ENCODE peak calls at places on chromosomes 12 and 14, in seven cellular contexts. One of them, this sample, is unnamed.

GRCh38 chr14:32121948-32122347 is 44.8 kb downstream of the ARHGAP5 start:
- DNase-seq in GM10248: no peak
- DNase-seq in upper lobe of left lung: no peak
- DNase-seq in hepatocyte: no peak
- DNase-seq in astrocyte of the cerebellum: no peak
- DNase-seq in fibroblast of the aortic adventitia: peak
- DNase-seq in foreskin keratinocyte: no peak
- DNase-seq in this sample: no peak

GRCh38 chr12:45192041-45192695 is 23.7 kb upstream of the ANO6 start:
- DNase-seq in GM10248: peak
- DNase-seq in upper lobe of left lung: no peak
- DNase-seq in hepatocyte: peak
- DNase-seq in astrocyte of the cerebellum: peak
- DNase-seq in fibroblast of the aortic adventitia: peak
- DNase-seq in foreskin keratinocyte: no peak
- DNase-seq in this sample: no peak

GRCh38 chr14:40133484-40133883 is 701.3 kb upstream of the FBXO33 start:
- DNase-seq in GM10248: no peak
- DNase-seq in upper lobe of left lung: no peak
- DNase-seq in hepatocyte: no peak
- DNase-seq in astrocyte of the cerebellum: no peak
- DNase-seq in fibroblast of the aortic adventitia: no peak
- DNase-seq in foreskin keratinocyte: no peak
- DNase-seq in this sample: no peak

GRCh38 chr12:78797201-78797931 is 67.2 kb upstream of the SYT1 start:
- DNase-seq in GM10248: no peak
- DNase-seq in upper lobe of left lung: no peak
- DNase-seq in hepatocyte: no peak
- DNase-seq in astrocyte of the cerebellum: peak
- DNase-seq in fibroblast of the aortic adventitia: peak
- DNase-seq in foreskin keratinocyte: peak
- DNase-seq in this sample: no peak

GRCh38 chr14:77989441-77989891 is 180.7 kb upstream of the NRXN3 start:
- DNase-seq in GM10248: no peak
- DNase-seq in upper lobe of left lung: no peak
- DNase-seq in hepatocyte: no peak
- DNase-seq in astrocyte of the cerebellum: no peak
- DNase-seq in fibroblast of the aortic adventitia: no peak
- DNase-seq in foreskin keratinocyte: no peak
- DNase-seq in this sample: no peak

GRCh38 chr12:123431951-123432886 is 4.3 kb downstream of the RILPL2 start:
- DNase-seq in GM10248: no peak
- DNase-seq in upper lobe of left lung: peak
- DNase-seq in hepatocyte: no peak
- DNase-seq in astrocyte of the cerebellum: no peak
- DNase-seq in fibroblast of the aortic adventitia: no peak
- DNase-seq in foreskin keratinocyte: peak
- DNase-seq in this sample: no peak

GRCh38 chr12:118355838-118356237 is 16.9 kb downstream of the TAOK3 start:
- DNase-seq in GM10248: no peak
- DNase-seq in upper lobe of left lung: no peak
- DNase-seq in hepatocyte: no peak
- DNase-seq in astrocyte of the cerebellum: no peak
- DNase-seq in fibroblast of the aortic adventitia: no peak
- DNase-seq in foreskin keratinocyte: no peak
- DNase-seq in this sample: no peak

GRCh38 chr12:46088040-46088439 is 97.7 kb upstream of the SCAF11 start:
- DNase-seq in GM10248: no peak
- DNase-seq in upper lobe of left lung: no peak
- DNase-seq in hepatocyte: no peak
- DNase-seq in astrocyte of the cerebellum: no peak
- DNase-seq in fibroblast of the aortic adventitia: no peak
- DNase-seq in foreskin keratinocyte: no peak
- DNase-seq in this sample: no peak

GRCh38 chr12:15116073-15116472 is 105.1 kb downstream of the RERG start:
- DNase-seq in GM10248: no peak
- DNase-seq in upper lobe of left lung: no peak
- DNase-seq in hepatocyte: peak
- DNase-seq in astrocyte of the cerebellum: peak
- DNase-seq in fibroblast of the aortic adventitia: no peak
- DNase-seq in foreskin keratinocyte: no peak
- DNase-seq in this sample: no peak

GRCh38 chr12:121964813-121965643 is 46.6 kb downstream of the CFAP251 start:
- DNase-seq in GM10248: no peak
- DNase-seq in upper lobe of left lung: no peak
- DNase-seq in hepatocyte: no peak
- DNase-seq in astrocyte of the cerebellum: no peak
- DNase-seq in fibroblast of the aortic adventitia: peak
- DNase-seq in foreskin keratinocyte: peak
- DNase-seq in this sample: no peak

GRCh38 chr12:15526033-15526432 is 203.7 kb downstream of the PTPRO start:
- DNase-seq in GM10248: peak
- DNase-seq in upper lobe of left lung: no peak
- DNase-seq in hepatocyte: no peak
- DNase-seq in astrocyte of the cerebellum: no peak
- DNase-seq in fibroblast of the aortic adventitia: no peak
- DNase-seq in foreskin keratinocyte: peak
- DNase-seq in this sample: no peak

GRCh38 chr12:4977104-4977503 is 66.6 kb upstream of the KCNA5 start:
- DNase-seq in GM10248: no peak
- DNase-seq in upper lobe of left lung: no peak
- DNase-seq in hepatocyte: no peak
- DNase-seq in astrocyte of the cerebellum: no peak
- DNase-seq in fibroblast of the aortic adventitia: no peak
- DNase-seq in foreskin keratinocyte: no peak
- DNase-seq in this sample: no peak

GRCh38 chr14:73795466-73795865 is 56.2 kb upstream of the PTGR2 start:
- DNase-seq in GM10248: no peak
- DNase-seq in upper lobe of left lung: no peak
- DNase-seq in hepatocyte: no peak
- DNase-seq in astrocyte of the cerebellum: no peak
- DNase-seq in fibroblast of the aortic adventitia: no peak
- DNase-seq in foreskin keratinocyte: no peak
- DNase-seq in this sample: no peak

GRCh38 chr14:105026033-105026785 is 5.3 kb upstream of the CDCA4 start:
- DNase-seq in GM10248: peak
- DNase-seq in upper lobe of left lung: no peak
- DNase-seq in hepatocyte: no peak
- DNase-seq in astrocyte of the cerebellum: no peak
- DNase-seq in fibroblast of the aortic adventitia: no peak
- DNase-seq in foreskin keratinocyte: peak
- DNase-seq in this sample: no peak

GRCh38 chr12:5909560-5909959 is 35.5 kb downstream of the ANO2 start:
- DNase-seq in GM10248: no peak
- DNase-seq in upper lobe of left lung: no peak
- DNase-seq in hepatocyte: no peak
- DNase-seq in astrocyte of the cerebellum: no peak
- DNase-seq in fibroblast of the aortic adventitia: no peak
- DNase-seq in foreskin keratinocyte: no peak
- DNase-seq in this sample: no peak

GRCh38 chr14:61145903-61146411 is 135.2 kb downstream of the TMEM30B start:
- DNase-seq in GM10248: no peak
- DNase-seq in upper lobe of left lung: no peak
- DNase-seq in hepatocyte: peak
- DNase-seq in astrocyte of the cerebellum: peak
- DNase-seq in fibroblast of the aortic adventitia: peak
- DNase-seq in foreskin keratinocyte: peak
- DNase-seq in this sample: no peak

GRCh38 chr12:99027491-99027890 is 382.4 kb downstream of the APAF1 start:
- DNase-seq in GM10248: no peak
- DNase-seq in upper lobe of left lung: no peak
- DNase-seq in hepatocyte: no peak
- DNase-seq in astrocyte of the cerebellum: no peak
- DNase-seq in fibroblast of the aortic adventitia: no peak
- DNase-seq in foreskin keratinocyte: peak
- DNase-seq in this sample: no peak

GRCh38 chr12:9134981-9135628 is 19.4 kb upstream of the A2M start:
- DNase-seq in GM10248: no peak
- DNase-seq in upper lobe of left lung: no peak
- DNase-seq in hepatocyte: no peak
- DNase-seq in astrocyte of the cerebellum: no peak
- DNase-seq in fibroblast of the aortic adventitia: no peak
- DNase-seq in foreskin keratinocyte: no peak
- DNase-seq in this sample: no peak
- TF ChIP-seq CTCF in GM10248: peak
- TF ChIP-seq CTCF in upper lobe of left lung: peak
- TF ChIP-seq CTCF in hepatocyte: peak
- TF ChIP-seq CTCF in astrocyte of the cerebellum: no peak
- TF ChIP-seq CTCF in fibroblast of the aortic adventitia: no peak
- TF ChIP-seq CTCF in foreskin keratinocyte: peak
- TF ChIP-seq CTCF in this sample: peak

GRCh38 chr12:1546931-1547640 is 47.3 kb downstream of the FBXL14 start:
- DNase-seq in GM10248: no peak
- DNase-seq in upper lobe of left lung: no peak
- DNase-seq in hepatocyte: no peak
- DNase-seq in astrocyte of the cerebellum: no peak
- DNase-seq in fibroblast of the aortic adventitia: no peak
- DNase-seq in foreskin keratinocyte: no peak
- DNase-seq in this sample: no peak

GRCh38 chr12:1540690-1541089 is 53.7 kb downstream of the FBXL14 start:
- DNase-seq in GM10248: no peak
- DNase-seq in upper lobe of left lung: no peak
- DNase-seq in hepatocyte: no peak
- DNase-seq in astrocyte of the cerebellum: no peak
- DNase-seq in fibroblast of the aortic adventitia: peak
- DNase-seq in foreskin keratinocyte: peak
- DNase-seq in this sample: no peak

GRCh38 chr12:1542599-1542998 is 51.8 kb downstream of the FBXL14 start:
- DNase-seq in GM10248: no peak
- DNase-seq in upper lobe of left lung: no peak
- DNase-seq in hepatocyte: no peak
- DNase-seq in astrocyte of the cerebellum: no peak
- DNase-seq in fibroblast of the aortic adventitia: no peak
- DNase-seq in foreskin keratinocyte: no peak
- DNase-seq in this sample: no peak

GRCh38 chr12:1544991-1545700 is 49.2 kb downstream of the FBXL14 start:
- DNase-seq in GM10248: no peak
- DNase-seq in upper lobe of left lung: no peak
- DNase-seq in hepatocyte: no peak
- DNase-seq in astrocyte of the cerebellum: no peak
- DNase-seq in fibroblast of the aortic adventitia: peak
- DNase-seq in foreskin keratinocyte: no peak
- DNase-seq in this sample: no peak
- TF ChIP-seq CTCF in GM10248: no peak
- TF ChIP-seq CTCF in upper lobe of left lung: peak
- TF ChIP-seq CTCF in hepatocyte: peak
- TF ChIP-seq CTCF in astrocyte of the cerebellum: peak
- TF ChIP-seq CTCF in fibroblast of the aortic adventitia: peak
- TF ChIP-seq CTCF in foreskin keratinocyte: peak
- TF ChIP-seq CTCF in this sample: no peak

DNA sequence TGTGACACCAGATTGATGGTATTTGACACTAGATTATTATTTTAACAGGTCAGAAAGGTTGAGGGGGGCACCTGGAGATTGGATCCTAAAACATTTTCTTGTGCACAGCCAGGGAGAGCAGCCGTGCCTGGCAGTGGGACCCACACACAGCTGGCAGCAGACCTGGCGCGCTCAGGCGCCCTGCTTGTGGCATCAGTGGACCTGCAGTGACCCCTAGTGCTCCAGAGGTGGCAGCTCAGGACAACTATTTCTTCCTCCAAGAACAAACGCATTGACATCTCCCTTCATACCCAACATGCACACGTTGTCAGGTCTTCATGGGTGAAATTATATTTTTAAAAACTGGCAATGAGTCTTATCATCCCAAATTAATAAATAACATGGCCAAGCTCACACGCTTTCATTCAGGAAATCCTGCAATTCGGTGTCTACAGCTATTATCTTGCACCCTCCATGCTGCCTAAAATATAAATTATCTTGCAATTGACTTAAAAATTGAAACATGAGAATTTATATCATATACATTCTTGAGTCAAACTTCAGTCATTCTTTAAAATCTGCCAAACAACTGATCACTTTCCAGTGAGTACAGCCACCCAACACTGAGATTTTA is 7.7 kb upstream of the TMEM132D start:
- DNase-seq in GM10248: peak
- DNase-seq in upper lobe of left lung: peak
- DNase-seq in hepatocyte: peak
- DNase-seq in astrocyte of the cerebellum: peak
- DNase-seq in fibroblast of the aortic adventitia: no peak
- DNase-seq in foreskin keratinocyte: no peak
- DNase-seq in this sample: no peak
- TF ChIP-seq CTCF in GM10248: peak
- TF ChIP-seq CTCF in upper lobe of left lung: peak
- TF ChIP-seq CTCF in hepatocyte: peak
- TF ChIP-seq CTCF in astrocyte of the cerebellum: peak
- TF ChIP-seq CTCF in fibroblast of the aortic adventitia: no peak
- TF ChIP-seq CTCF in foreskin keratinocyte: peak
- TF ChIP-seq CTCF in this sample: peak

GRCh38 chr14:102215522-102216250 is 76.0 kb downstream of the WDR20 start:
- DNase-seq in GM10248: no peak
- DNase-seq in upper lobe of left lung: no peak
- DNase-seq in hepatocyte: no peak
- DNase-seq in astrocyte of the cerebellum: no peak
- DNase-seq in fibroblast of the aortic adventitia: no peak
- DNase-seq in foreskin keratinocyte: no peak
- DNase-seq in this sample: no peak

GRCh38 chr14:102215071-102215470 is 75.4 kb downstream of the WDR20 start:
- DNase-seq in GM10248: no peak
- DNase-seq in upper lobe of left lung: no peak
- DNase-seq in hepatocyte: no peak
- DNase-seq in astrocyte of the cerebellum: peak
- DNase-seq in fibroblast of the aortic adventitia: peak
- DNase-seq in foreskin keratinocyte: no peak
- DNase-seq in this sample: no peak

GRCh38 chr14:102212845-102213244 is 73.1 kb downstream of the WDR20 start:
- DNase-seq in GM10248: no peak
- DNase-seq in upper lobe of left lung: no peak
- DNase-seq in hepatocyte: no peak
- DNase-seq in astrocyte of the cerebellum: no peak
- DNase-seq in fibroblast of the aortic adventitia: no peak
- DNase-seq in foreskin keratinocyte: no peak
- DNase-seq in this sample: no peak

GRCh38 chr14:102213470-102213869 is 73.8 kb downstream of the WDR20 start:
- DNase-seq in GM10248: no peak
- DNase-seq in upper lobe of left lung: no peak
- DNase-seq in hepatocyte: no peak
- DNase-seq in astrocyte of the cerebellum: no peak
- DNase-seq in fibroblast of the aortic adventitia: no peak
- DNase-seq in foreskin keratinocyte: no peak
- DNase-seq in this sample: no peak

DNA sequence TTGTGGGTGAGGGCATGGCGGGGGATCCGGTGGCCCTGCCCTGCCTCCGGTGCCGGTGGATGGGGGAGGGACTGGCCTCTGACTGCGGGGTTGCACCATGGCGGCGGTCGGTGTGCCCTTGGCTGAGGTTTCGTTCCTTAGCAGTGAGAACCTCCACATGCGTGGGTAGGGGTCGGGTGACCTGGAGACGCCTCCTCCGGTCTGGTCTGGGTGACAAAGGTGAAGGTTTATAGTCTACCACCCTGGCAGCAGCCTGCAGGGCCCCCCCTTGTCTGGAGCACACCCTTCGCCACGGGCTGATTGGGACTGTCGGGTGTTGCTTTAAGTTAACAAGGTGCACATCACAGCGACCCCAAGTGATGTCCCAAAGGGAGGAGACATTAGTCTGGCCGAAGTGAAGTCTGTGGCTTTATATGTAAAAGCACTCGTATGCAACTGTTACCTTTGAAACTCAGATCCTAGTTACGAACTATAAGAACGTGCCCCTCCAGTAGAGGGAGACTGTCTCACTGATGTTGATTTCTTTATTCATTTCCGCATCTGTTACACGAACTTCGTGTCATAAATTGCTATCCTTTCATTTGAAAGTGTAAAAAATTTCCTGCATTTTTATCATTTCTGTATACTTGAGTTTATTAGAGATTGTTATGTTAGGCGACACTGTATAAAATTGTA is 74.4 kb downstream of the WDR20 start:
- DNase-seq in GM10248: peak
- DNase-seq in upper lobe of left lung: no peak
- DNase-seq in hepatocyte: no peak
- DNase-seq in astrocyte of the cerebellum: no peak
- DNase-seq in fibroblast of the aortic adventitia: no peak
- DNase-seq in foreskin keratinocyte: no peak
- DNase-seq in this sample: no peak
- TF ChIP-seq CTCF in GM10248: no peak
- TF ChIP-seq CTCF in upper lobe of left lung: no peak
- TF ChIP-seq CTCF in hepatocyte: no peak
- TF ChIP-seq CTCF in astrocyte of the cerebellum: peak
- TF ChIP-seq CTCF in fibroblast of the aortic adventitia: peak
- TF ChIP-seq CTCF in foreskin keratinocyte: peak
- TF ChIP-seq CTCF in this sample: peak

This sample was measured in type B pancreatic cell.